ENCODE peak calls at places on chromosomes 2 and 18, in nine cellular contexts. One of them, this sample, is unnamed.

GRCh38 chr18:55326134-55326533 is 261.9 kb downstream of the TCF4 start:
- DNase-seq in activated CD4-positive, alpha-beta T cell treated with anti-CD3 and anti-CD28 coated beads, Interleukin-2, amount 50 U/mL, for 48 hours: no peak
- DNase-seq in fibroblast of lung: no peak
- DNase-seq in nucleus accumbens: no peak
- DNase-seq in left colon: no peak
- DNase-seq in posterior vena cava: no peak
- DNase-seq in central memory CD4-positive, alpha-beta T cell: no peak
- DNase-seq in brain pericyte: no peak
- DNase-seq in activated T-cell treated with anti-CD3 and anti-CD28 coated beads, Interleukin-2, amount 50 U/mL, for 72 hours: no peak
- DNase-seq in this sample: no peak

GRCh38 chr2:43224131-43224570 is 2.3 kb downstream of the ZFP36L2 start:
- DNase-seq in fibroblast of lung: peak
- DNase-seq in posterior vena cava: peak
- DNase-seq in nucleus accumbens: no peak
- DNase-seq in activated CD4-positive, alpha-beta T cell treated with anti-CD3 and anti-CD28 coated beads, Interleukin-2, amount 50 U/mL, for 48 hours: peak
- DNase-seq in activated T-cell treated with anti-CD3 and anti-CD28 coated beads, Interleukin-2, amount 50 U/mL, for 72 hours: peak
- DNase-seq in left colon: peak
- DNase-seq in brain pericyte: no peak
- DNase-seq in central memory CD4-positive, alpha-beta T cell: peak
- DNase-seq in this sample: peak

GRCh38 chr2:161036926-161037325 is 123.3 kb upstream of the TANK start:
- DNase-seq in left colon: no peak
- DNase-seq in central memory CD4-positive, alpha-beta T cell: no peak
- DNase-seq in activated CD4-positive, alpha-beta T cell treated with anti-CD3 and anti-CD28 coated beads, Interleukin-2, amount 50 U/mL, for 48 hours: no peak
- DNase-seq in brain pericyte: no peak
- DNase-seq in fibroblast of lung: no peak
- DNase-seq in posterior vena cava: no peak
- DNase-seq in activated T-cell treated with anti-CD3 and anti-CD28 coated beads, Interleukin-2, amount 50 U/mL, for 72 hours: no peak
- DNase-seq in nucleus accumbens: no peak
- DNase-seq in this sample: no peak

GRCh38 chr18:21747764-21748693 is 7.4 kb downstream of the MIB1 start:
- DNase-seq in activated T-cell treated with anti-CD3 and anti-CD28 coated beads, Interleukin-2, amount 50 U/mL, for 72 hours: no peak
- DNase-seq in central memory CD4-positive, alpha-beta T cell: no peak
- DNase-seq in brain pericyte: no peak
- DNase-seq in activated CD4-positive, alpha-beta T cell treated with anti-CD3 and anti-CD28 coated beads, Interleukin-2, amount 50 U/mL, for 48 hours: no peak
- DNase-seq in left colon: no peak
- DNase-seq in posterior vena cava: no peak
- DNase-seq in nucleus accumbens: no peak
- DNase-seq in fibroblast of lung: no peak
- DNase-seq in this sample: no peak

GRCh38 chr2:229974271-229974670 is 52.0 kb downstream of the FBXO36 start:
- DNase-seq in nucleus accumbens: no peak
- DNase-seq in activated T-cell treated with anti-CD3 and anti-CD28 coated beads, Interleukin-2, amount 50 U/mL, for 72 hours: no peak
- DNase-seq in left colon: no peak
- DNase-seq in activated CD4-positive, alpha-beta T cell treated with anti-CD3 and anti-CD28 coated beads, Interleukin-2, amount 50 U/mL, for 48 hours: no peak
- DNase-seq in fibroblast of lung: peak
- DNase-seq in posterior vena cava: no peak
- DNase-seq in brain pericyte: no peak
- DNase-seq in central memory CD4-positive, alpha-beta T cell: no peak
- DNase-seq in this sample: no peak

GRCh38 chr2:179440642-179441251 is 176.1 kb upstream of the SESTD1 start:
- DNase-seq in brain pericyte: no peak
- DNase-seq in left colon: no peak
- DNase-seq in activated CD4-positive, alpha-beta T cell treated with anti-CD3 and anti-CD28 coated beads, Interleukin-2, amount 50 U/mL, for 48 hours: no peak
- DNase-seq in activated T-cell treated with anti-CD3 and anti-CD28 coated beads, Interleukin-2, amount 50 U/mL, for 72 hours: no peak
- DNase-seq in posterior vena cava: no peak
- DNase-seq in nucleus accumbens: no peak
- DNase-seq in central memory CD4-positive, alpha-beta T cell: no peak
- DNase-seq in fibroblast of lung: peak
- DNase-seq in this sample: no peak

GRCh38 chr2:158131919-158132566 is 30.4 kb downstream of the UPP2 start:
- DNase-seq in brain pericyte: no peak
- DNase-seq in central memory CD4-positive, alpha-beta T cell: no peak
- DNase-seq in activated CD4-positive, alpha-beta T cell treated with anti-CD3 and anti-CD28 coated beads, Interleukin-2, amount 50 U/mL, for 48 hours: no peak
- DNase-seq in left colon: peak
- DNase-seq in posterior vena cava: no peak
- DNase-seq in activated T-cell treated with anti-CD3 and anti-CD28 coated beads, Interleukin-2, amount 50 U/mL, for 72 hours: no peak
- DNase-seq in fibroblast of lung: no peak
- DNase-seq in nucleus accumbens: no peak
- DNase-seq in this sample: no peak

GRCh38 chr2:56191617-56192016 is 7.8 kb downstream of the CCDC85A start:
- DNase-seq in fibroblast of lung: no peak
- DNase-seq in nucleus accumbens: no peak
- DNase-seq in activated T-cell treated with anti-CD3 and anti-CD28 coated beads, Interleukin-2, amount 50 U/mL, for 72 hours: no peak
- DNase-seq in posterior vena cava: no peak
- DNase-seq in activated CD4-positive, alpha-beta T cell treated with anti-CD3 and anti-CD28 coated beads, Interleukin-2, amount 50 U/mL, for 48 hours: no peak
- DNase-seq in brain pericyte: no peak
- DNase-seq in left colon: no peak
- DNase-seq in central memory CD4-positive, alpha-beta T cell: no peak
- DNase-seq in this sample: no peak

GRCh38 chr2:63888490-63889402 is 47.0 kb downstream of the UGP2 start:
- DNase-seq in fibroblast of lung: peak
- DNase-seq in activated CD4-positive, alpha-beta T cell treated with anti-CD3 and anti-CD28 coated beads, Interleukin-2, amount 50 U/mL, for 48 hours: peak
- DNase-seq in brain pericyte: no peak
- DNase-seq in central memory CD4-positive, alpha-beta T cell: peak
- DNase-seq in nucleus accumbens: peak
- DNase-seq in activated T-cell treated with anti-CD3 and anti-CD28 coated beads, Interleukin-2, amount 50 U/mL, for 72 hours: peak
- DNase-seq in left colon: peak
- DNase-seq in posterior vena cava: no peak
- DNase-seq in this sample: no peak

GRCh38 chr2:224969633-224970292 is 72.5 kb downstream of the DOCK10 start:
- DNase-seq in posterior vena cava: no peak
- DNase-seq in central memory CD4-positive, alpha-beta T cell: no peak
- DNase-seq in activated CD4-positive, alpha-beta T cell treated with anti-CD3 and anti-CD28 coated beads, Interleukin-2, amount 50 U/mL, for 48 hours: no peak
- DNase-seq in nucleus accumbens: no peak
- DNase-seq in left colon: no peak
- DNase-seq in activated T-cell treated with anti-CD3 and anti-CD28 coated beads, Interleukin-2, amount 50 U/mL, for 72 hours: no peak
- DNase-seq in fibroblast of lung: no peak
- DNase-seq in brain pericyte: no peak
- DNase-seq in this sample: no peak

GRCh38 chr2:20589975-20590703 is 60.8 kb downstream of the HS1BP3 start:
- DNase-seq in central memory CD4-positive, alpha-beta T cell: no peak
- DNase-seq in activated CD4-positive, alpha-beta T cell treated with anti-CD3 and anti-CD28 coated beads, Interleukin-2, amount 50 U/mL, for 48 hours: no peak
- DNase-seq in activated T-cell treated with anti-CD3 and anti-CD28 coated beads, Interleukin-2, amount 50 U/mL, for 72 hours: no peak
- DNase-seq in nucleus accumbens: no peak
- DNase-seq in posterior vena cava: peak
- DNase-seq in fibroblast of lung: no peak
- DNase-seq in brain pericyte: no peak
- DNase-seq in left colon: peak
- DNase-seq in this sample: no peak

GRCh38 chr2:20667531-20668401 is 822 bp downstream of the GDF7 start:
- DNase-seq in posterior vena cava: peak
- DNase-seq in left colon: no peak
- DNase-seq in central memory CD4-positive, alpha-beta T cell: no peak
- DNase-seq in nucleus accumbens: no peak
- DNase-seq in activated CD4-positive, alpha-beta T cell treated with anti-CD3 and anti-CD28 coated beads, Interleukin-2, amount 50 U/mL, for 48 hours: no peak
- DNase-seq in fibroblast of lung: no peak
- DNase-seq in brain pericyte: no peak
- DNase-seq in activated T-cell treated with anti-CD3 and anti-CD28 coated beads, Interleukin-2, amount 50 U/mL, for 72 hours: no peak
- DNase-seq in this sample: no peak

GRCh38 chr2:239042046-239042445 is 194.2 kb downstream of the TWIST2 start:
- DNase-seq in nucleus accumbens: no peak
- DNase-seq in fibroblast of lung: no peak
- DNase-seq in central memory CD4-positive, alpha-beta T cell: no peak
- DNase-seq in left colon: no peak
- DNase-seq in posterior vena cava: no peak
- DNase-seq in brain pericyte: no peak
- DNase-seq in activated T-cell treated with anti-CD3 and anti-CD28 coated beads, Interleukin-2, amount 50 U/mL, for 72 hours: no peak
- DNase-seq in activated CD4-positive, alpha-beta T cell treated with anti-CD3 and anti-CD28 coated beads, Interleukin-2, amount 50 U/mL, for 48 hours: no peak
- DNase-seq in this sample: no peak

GRCh38 chr2:138193416-138194213 is 229.3 kb downstream of the HNMT start:
- DNase-seq in posterior vena cava: no peak
- DNase-seq in central memory CD4-positive, alpha-beta T cell: no peak
- DNase-seq in brain pericyte: no peak
- DNase-seq in fibroblast of lung: no peak
- DNase-seq in activated CD4-positive, alpha-beta T cell treated with anti-CD3 and anti-CD28 coated beads, Interleukin-2, amount 50 U/mL, for 48 hours: no peak
- DNase-seq in nucleus accumbens: no peak
- DNase-seq in left colon: no peak
- DNase-seq in activated T-cell treated with anti-CD3 and anti-CD28 coated beads, Interleukin-2, amount 50 U/mL, for 72 hours: no peak
- DNase-seq in this sample: no peak

GRCh38 chr2:26649322-26649721 is 8.2 kb upstream of the CIB4 start:
- DNase-seq in nucleus accumbens: no peak
- DNase-seq in activated T-cell treated with anti-CD3 and anti-CD28 coated beads, Interleukin-2, amount 50 U/mL, for 72 hours: no peak
- DNase-seq in fibroblast of lung: no peak
- DNase-seq in posterior vena cava: peak
- DNase-seq in central memory CD4-positive, alpha-beta T cell: no peak
- DNase-seq in brain pericyte: no peak
- DNase-seq in left colon: no peak
- DNase-seq in activated CD4-positive, alpha-beta T cell treated with anti-CD3 and anti-CD28 coated beads, Interleukin-2, amount 50 U/mL, for 48 hours: no peak
- DNase-seq in this sample: no peak

GRCh38 chr2:240565267-240566202 is 2.7 kb upstream of the RNPEPL1 start:
- DNase-seq in brain pericyte: no peak
- DNase-seq in activated T-cell treated with anti-CD3 and anti-CD28 coated beads, Interleukin-2, amount 50 U/mL, for 72 hours: peak
- DNase-seq in nucleus accumbens: no peak
- DNase-seq in central memory CD4-positive, alpha-beta T cell: peak
- DNase-seq in activated CD4-positive, alpha-beta T cell treated with anti-CD3 and anti-CD28 coated beads, Interleukin-2, amount 50 U/mL, for 48 hours: peak
- DNase-seq in fibroblast of lung: no peak
- DNase-seq in posterior vena cava: peak
- DNase-seq in left colon: peak
- DNase-seq in this sample: peak